ENCODE peak calls at places on chromosomes 11 and 22, in ten cellular contexts. K is right lobe of liver, Z is A549, M is gastrocnemius medialis, W is HepG2, J is IMR-90, C is body of pancreas, D is HCT116, L is upper lobe of left lung, R is heart left ventricle. A is an unnamed sample.

GRCh38 chr11:123608945-123609344 is 45.5 kb downstream of the SCN3B start:
- ATAC-seq in C (no peak), Z (no peak), W (no peak), M (no peak), K (no peak), J (no peak), R (peak), L (no peak), D (no peak), A (no peak)

GRCh38 chr11:61066645-61067044 is 35.6 kb upstream of the CD5 start:
- ATAC-seq in W (no peak), M (no peak), C (no peak), R (no peak), D (no peak), J (no peak), Z (no peak), L (no peak), K (no peak), A (no peak)

GRCh38 chr11:71433648-71434450 is 14.3 kb downstream of the DHCR7 start:
- ATAC-seq in Z (peak), C (no peak), M (no peak), D (peak), R (peak), J (peak), K (peak), W (peak), L (peak), A (peak)

GRCh38 chr22:27492566-27493201 is 308.9 kb downstream of the MN1 start:
- ATAC-seq in D (no peak), J (no peak), C (no peak), Z (no peak), L (no peak), M (no peak), K (no peak), W (no peak), R (no peak), A (no peak)

GRCh38 chr22:36201630-36202312 is at the start of gene APOL4:
- ATAC-seq in M (peak), C (peak), R (peak), Z (no peak), K (peak), D (no peak), W (no peak), J (no peak), L (peak), A (peak)

GRCh38 chr11:80297808-80298460 is 857.1 kb upstream of the TENM4 start:
- ATAC-seq in C (no peak), J (peak), K (no peak), M (no peak), D (no peak), R (no peak), Z (no peak), L (no peak), W (no peak), A (no peak)

GRCh38 chr11:95157824-95158223 is 68.2 kb downstream of the ENDOD1 start:
- ATAC-seq in Z (no peak), W (peak), D (no peak), R (no peak), M (no peak), K (no peak), J (no peak), L (no peak), C (no peak), A (no peak)

GRCh38 chr11:102367364-102367763 is 20.4 kb downstream of the BIRC2 start:
- ATAC-seq in Z (peak), W (no peak), L (no peak), C (peak), K (peak), M (no peak), D (peak), J (peak), R (no peak), A (no peak)

GRCh38 chr22:17172172-17172833 is 13.2 kb upstream of the HDHD5 start:
- ATAC-seq in D (peak), C (peak), L (peak), Z (no peak), R (peak), M (peak), K (peak), W (no peak), J (no peak), A (no peak)

DNA sequence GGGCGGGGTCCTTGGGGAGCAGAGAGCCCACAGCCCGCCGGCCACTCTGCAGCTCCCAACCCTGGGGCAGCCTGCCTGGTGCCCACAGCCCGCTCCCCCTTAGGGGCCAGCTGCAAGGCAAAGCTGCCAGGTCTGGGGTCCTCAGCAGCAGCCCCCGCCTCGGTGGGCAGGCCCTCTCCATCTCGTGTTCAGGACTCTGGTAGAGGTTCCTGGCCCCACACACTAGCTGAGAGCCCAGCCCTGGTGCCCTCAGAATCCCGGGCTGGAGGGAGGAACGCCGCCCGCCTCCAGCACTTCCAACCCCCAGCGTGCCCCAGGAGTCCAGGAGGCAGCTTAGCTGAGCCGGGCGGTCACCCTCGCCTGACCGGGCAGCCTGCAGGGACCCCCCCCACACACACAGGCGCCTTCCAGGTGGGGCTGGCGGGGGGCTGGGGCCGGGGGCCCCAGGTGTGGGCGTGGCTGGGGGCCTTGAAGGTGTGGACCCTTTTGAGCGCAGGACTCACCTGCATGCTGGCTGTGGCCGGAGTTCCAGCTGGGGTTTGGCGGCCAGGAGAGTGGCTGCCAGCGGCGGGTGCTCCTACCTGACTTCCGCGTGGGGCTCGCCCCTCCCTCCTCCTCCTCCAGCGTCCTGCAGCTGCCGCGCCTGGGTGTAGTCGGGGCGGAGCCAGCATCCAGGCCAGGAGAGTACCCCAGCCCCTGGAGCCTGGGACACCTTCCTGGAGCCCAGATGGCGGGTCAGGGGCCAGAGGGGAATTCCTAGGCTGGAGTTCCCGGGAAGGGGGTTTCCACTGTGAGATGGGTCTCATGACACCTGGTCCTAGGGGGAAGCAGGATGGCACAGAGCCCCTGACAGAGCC is at the start of gene ANO9:
- ATAC-seq in R (no peak), Z (peak), M (no peak), W (peak), D (peak), K (no peak), J (no peak), L (peak), C (peak), A (no peak)
- TF ChIP-seq POLR2A in R (no peak), Z (no peak), M (no peak), W (no peak), D (no peak), K (no peak), J (no peak), L (no peak), C (peak), A (no peak)

GRCh38 chr11:97461044-97461880 is 1071.4 kb downstream of the JRKL start:
- ATAC-seq in L (peak), K (no peak), R (no peak), C (no peak), D (no peak), J (no peak), W (no peak), Z (no peak), M (no peak), A (no peak)
- TF ChIP-seq POLR2A in L (no peak), K (no peak), R (no peak), C (no peak), D (no peak), J (no peak), W (no peak), Z (no peak), M (no peak), A (no peak)

DNA sequence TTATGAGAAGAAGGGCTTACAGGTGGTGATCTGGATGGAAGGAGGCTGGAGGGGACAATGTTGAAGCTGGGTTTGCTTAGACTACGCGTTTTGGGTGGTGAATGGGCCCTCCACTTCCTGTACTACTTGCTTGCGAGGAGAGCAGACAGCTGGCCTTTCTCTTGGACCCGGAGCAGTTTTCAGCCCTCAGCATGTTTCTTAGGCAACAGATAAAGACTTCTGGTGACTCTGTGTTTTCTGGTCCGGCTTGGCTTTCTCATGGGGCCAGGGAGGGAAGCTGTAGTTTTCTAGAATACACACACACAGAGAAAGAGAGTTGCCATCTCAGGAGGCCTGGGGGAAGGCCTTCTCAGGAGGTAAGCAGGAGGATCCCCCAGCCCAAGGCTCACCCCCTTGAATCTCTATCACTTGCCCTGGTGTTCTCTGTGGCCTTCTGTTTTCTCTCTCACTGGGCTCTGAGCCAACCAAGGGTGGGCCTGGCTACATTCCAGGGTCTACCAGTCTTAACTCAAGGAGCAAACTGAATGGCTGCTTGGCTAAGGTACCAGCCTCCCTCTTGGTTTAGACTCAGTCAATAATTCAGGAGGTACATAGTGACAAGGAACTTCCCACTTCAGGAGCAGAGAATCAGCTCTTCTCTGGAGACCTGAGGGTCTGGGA is 2.4 kb downstream of the CCS start:
- ATAC-seq in W (no peak), L (no peak), K (no peak), J (peak), C (no peak), D (no peak), Z (no peak), M (no peak), R (peak), A (no peak)
- TF ChIP-seq POLR2A in W (no peak), L (no peak), K (no peak), J (no peak), C (no peak), D (no peak), Z (no peak), M (no peak), R (no peak), A (no peak)

DNA sequence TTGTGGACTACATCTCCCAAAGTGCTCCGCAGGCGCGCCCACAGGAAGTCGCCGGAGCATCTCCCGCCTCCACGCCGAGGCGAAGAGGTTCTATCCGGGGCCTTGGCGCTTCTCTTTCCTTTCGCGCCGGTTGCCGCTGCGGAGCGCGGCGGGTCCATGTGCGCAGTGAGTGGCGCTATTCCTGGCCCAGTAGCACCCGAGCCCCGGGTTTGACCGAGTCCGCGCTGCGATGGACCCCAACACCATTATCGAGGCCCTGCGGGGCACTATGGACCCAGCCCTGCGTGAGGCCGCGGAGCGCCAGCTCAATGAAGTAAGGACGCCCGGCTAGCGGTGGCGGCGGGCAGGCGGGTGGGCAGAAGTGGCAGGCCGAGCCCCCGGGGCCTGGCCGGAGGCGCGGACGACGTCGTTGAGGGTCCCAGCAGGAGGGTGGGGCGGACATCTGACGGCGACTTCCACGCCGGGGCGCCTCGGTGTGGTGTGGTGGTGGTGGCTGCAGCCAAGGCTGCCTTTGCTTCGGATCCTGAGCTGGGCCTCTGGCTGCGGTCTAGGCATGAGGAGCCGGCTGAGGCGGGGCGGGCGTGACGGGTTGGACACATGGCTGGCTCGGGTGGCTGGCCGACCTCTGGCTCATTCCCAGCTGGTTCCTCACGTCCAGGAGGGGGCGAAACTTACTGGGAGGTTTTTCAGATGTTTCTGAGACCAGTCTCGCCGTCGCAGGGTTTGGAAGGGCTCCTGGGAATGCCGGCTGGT is at the start of gene IPO7:
- ATAC-seq in R (peak), C (peak), L (peak), Z (peak), M (peak), D (peak), K (peak), J (peak), W (peak), A (peak)
- TF ChIP-seq POLR2A in R (no peak), C (peak), L (peak), Z (peak), M (peak), D (peak), K (peak), J (peak), W (peak), A (peak)

DNA sequence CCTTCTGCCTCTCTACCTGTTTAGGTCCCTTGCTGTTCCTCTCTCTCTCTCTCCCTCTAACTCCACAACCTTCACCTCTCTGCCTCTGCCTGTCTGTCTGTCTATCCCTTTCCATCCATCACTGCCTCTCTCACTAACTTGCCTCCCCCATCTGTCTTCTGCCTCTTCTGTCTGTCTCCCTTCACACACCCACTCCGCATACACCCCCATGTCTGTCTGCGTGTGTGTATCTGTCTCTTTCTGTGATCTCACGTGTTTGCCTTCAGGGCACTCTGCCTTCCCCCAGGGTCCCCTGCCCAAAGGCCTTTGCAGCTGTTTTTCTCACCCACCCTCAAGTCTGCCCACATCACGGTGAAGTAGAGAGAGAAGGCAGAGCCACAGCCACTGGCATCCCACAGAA is 7.9 kb downstream of the RTN4RL2 start:
- ATAC-seq in D (no peak), L (no peak), Z (no peak), C (no peak), W (no peak), M (no peak), J (no peak), R (no peak), K (no peak), A (no peak)
- TF ChIP-seq POLR2A in D (no peak), L (no peak), Z (no peak), C (no peak), W (no peak), M (no peak), J (no peak), R (no peak), K (no peak), A (no peak)

DNA sequence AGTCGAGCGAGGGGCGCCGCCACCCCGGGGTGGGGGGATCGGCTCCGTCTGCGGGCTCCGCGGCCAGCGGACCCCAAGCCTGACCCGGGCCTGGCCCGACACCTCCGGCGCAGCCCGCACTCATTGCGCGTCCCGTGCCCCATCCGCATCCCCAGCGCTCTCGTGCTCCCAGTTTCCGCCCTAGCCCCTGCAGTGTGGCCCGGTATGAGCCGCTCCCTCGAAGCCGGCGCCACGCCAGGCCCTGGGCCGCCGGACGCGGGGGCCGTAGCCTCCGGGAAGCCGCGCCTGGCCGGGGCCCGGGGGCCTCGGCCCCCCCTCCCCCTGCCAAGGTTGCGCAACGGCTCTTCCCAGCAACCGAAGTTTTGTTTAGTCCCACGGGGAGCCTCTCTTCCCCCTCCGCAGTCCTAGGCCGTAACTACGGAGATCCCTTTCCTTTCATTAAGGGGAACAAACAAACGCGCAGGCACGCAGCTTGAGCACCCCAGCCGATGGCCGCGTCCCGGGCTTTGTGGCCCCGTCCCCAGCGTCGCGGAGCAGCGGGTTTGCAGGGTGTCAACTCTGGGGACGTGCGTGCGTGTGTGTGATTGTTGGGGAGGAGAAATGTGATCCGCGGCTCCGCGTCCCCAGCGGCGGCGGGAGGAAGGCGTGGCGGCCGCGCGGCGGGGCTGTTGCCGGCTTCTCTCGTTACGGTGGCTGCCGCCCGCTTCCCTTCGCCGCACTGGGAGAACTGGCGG is 883 bp downstream of the HIPK3 start:
- ATAC-seq in R (peak), M (peak), K (peak), D (peak), Z (peak), J (peak), C (peak), W (peak), L (peak), A (peak)
- TF ChIP-seq POLR2A in R (no peak), M (peak), K (peak), D (peak), Z (peak), J (peak), C (peak), W (peak), L (peak), A (peak)

GRCh38 chr11:134412508-134413333 is 679 bp upstream of the B3GAT1 start:
- ATAC-seq in D (no peak), Z (peak), R (no peak), L (no peak), W (peak), C (no peak), K (peak), M (no peak), J (no peak), A (no peak)
- TF ChIP-seq POLR2A in D (no peak), Z (no peak), R (no peak), L (no peak), W (no peak), C (no peak), K (peak), M (no peak), J (no peak), A (no peak)

DNA sequence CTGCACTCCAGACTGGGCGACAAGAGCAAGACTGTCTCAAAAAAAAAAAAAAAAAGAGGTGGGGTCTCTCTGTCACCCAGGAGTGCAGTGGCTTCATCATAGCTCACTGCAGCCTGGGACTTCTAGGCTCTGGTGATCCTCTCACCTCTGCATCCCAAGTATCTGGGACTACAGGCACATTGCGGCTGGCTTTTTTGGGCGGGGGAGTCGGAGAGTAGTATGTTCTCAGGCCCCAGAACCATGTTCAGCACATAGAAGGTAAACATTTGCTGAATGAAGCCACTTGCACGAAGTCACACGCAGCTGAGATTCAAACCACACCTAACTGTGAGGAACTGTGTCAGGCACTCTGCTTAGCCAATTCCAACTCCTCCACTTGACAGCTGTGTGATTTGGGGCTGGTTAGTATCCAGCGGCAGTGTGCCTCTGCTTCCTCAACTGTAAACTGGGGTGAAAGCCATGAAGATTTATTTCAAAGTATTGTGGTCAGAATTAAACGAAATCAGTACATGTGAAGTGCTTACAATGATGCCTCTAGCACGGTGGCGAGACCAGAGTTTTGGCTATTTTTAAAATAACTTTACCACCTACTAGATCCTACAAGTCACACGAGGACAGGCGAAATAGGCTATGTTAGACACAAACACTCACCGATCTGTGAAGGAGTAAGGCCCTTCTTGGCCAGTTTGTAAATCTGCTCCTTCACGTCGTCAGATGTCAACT is 789 bp downstream of the RPS13 start:
- ATAC-seq in C (no peak), W (no peak), Z (no peak), J (no peak), D (no peak), M (no peak), K (no peak), R (no peak), L (no peak), A (no peak)
- TF ChIP-seq POLR2A in C (no peak), W (no peak), Z (no peak), J (no peak), D (no peak), M (no peak), K (no peak), R (no peak), L (no peak), A (no peak)

A was measured in gastroesophageal sphincter.